ENCODE peak calls at places on chromosomes 2 and 18, in seven cellular contexts. D, P, I, Y, K, G and E are unnamed samples.

GRCh38 chr2:157492189-157492773 is 48.4 kb upstream of the CYTIP start:
- DNase-seq in D (peak), P (peak), I (peak), Y (peak), K (peak), G (peak), E (no peak)

GRCh38 chr2:119004602-119005001 is 62.6 kb downstream of the MARCO start:
- DNase-seq in D (no peak), P (no peak), I (no peak), Y (no peak), K (no peak), G (no peak), E (no peak)

GRCh38 chr18:70280007-70280925 is 8.6 kb upstream of the SOCS6 start:
- DNase-seq in D (no peak), P (no peak), I (peak), Y (no peak), K (no peak), G (no peak), E (no peak)

GRCh38 chr2:119366161-119366648 is 429 bp downstream of the C2orf76 start:
- DNase-seq in D (no peak), P (no peak), I (no peak), Y (no peak), K (no peak), G (no peak), E (no peak)

GRCh38 chr2:9326975-9327374 is 96.4 kb downstream of the ITGB1BP1 start:
- DNase-seq in D (no peak), P (no peak), I (no peak), Y (no peak), K (no peak), G (no peak), E (no peak)

GRCh38 chr2:46340740-46341420 is 43.7 kb downstream of the EPAS1 start:
- DNase-seq in D (no peak), P (no peak), I (no peak), Y (no peak), K (no peak), G (no peak), E (no peak)

GRCh38 chr2:16034151-16034974 is 94.0 kb downstream of the MYCN start:
- DNase-seq in D (no peak), P (peak), I (peak), Y (peak), K (no peak), G (no peak), E (no peak)

GRCh38 chr2:97812916-97813315 is 99.5 kb downstream of the ZAP70 start:
- DNase-seq in D (no peak), P (no peak), I (no peak), Y (no peak), K (no peak), G (no peak), E (no peak)

GRCh38 chr18:7234061-7234460 is 3.2 kb downstream of the LRRC30 start:
- DNase-seq in D (no peak), P (no peak), I (no peak), Y (no peak), K (no peak), G (no peak), E (no peak)

GRCh38 chr2:33511141-33511540 is 34.7 kb downstream of the RASGRP3 start:
- DNase-seq in D (no peak), P (no peak), I (no peak), Y (no peak), K (no peak), G (no peak), E (no peak)

GRCh38 chr2:29074401-29074800 is at the start of gene PCARE:
- DNase-seq in D (no peak), P (no peak), I (no peak), Y (no peak), K (no peak), G (no peak), E (no peak)

GRCh38 chr2:9205963-9206948 is at the start of gene ASAP2:
- DNase-seq in D (peak), P (peak), I (no peak), Y (peak), K (peak), G (peak), E (no peak)

GRCh38 chr2:226423498-226423960 is 376.1 kb downstream of the IRS1 start:
- DNase-seq in D (no peak), P (no peak), I (no peak), Y (no peak), K (no peak), G (peak), E (no peak)

GRCh38 chr2:12741361-12741760 is 24.6 kb downstream of the TRIB2 start:
- DNase-seq in D (no peak), P (no peak), I (no peak), Y (no peak), K (no peak), G (no peak), E (no peak)

GRCh38 chr18:25465152-25465790 is 113.3 kb upstream of the ZNF521 start:
- DNase-seq in D (no peak), P (no peak), I (no peak), Y (no peak), K (no peak), G (no peak), E (no peak)

GRCh38 chr18:8480506-8481328 is 128.5 kb upstream of the RAB12 start:
- DNase-seq in D (peak), P (peak), I (peak), Y (peak), K (no peak), G (no peak), E (no peak)

GRCh38 chr2:127195140-127196074 is 24.7 kb downstream of the CYP27C1 start:
- DNase-seq in D (no peak), P (no peak), I (no peak), Y (no peak), K (no peak), G (no peak), E (no peak)

GRCh38 chr18:8798996-8799395 is 93.6 kb downstream of the MTCL1 start:
- DNase-seq in D (no peak), P (no peak), I (no peak), Y (no peak), K (no peak), G (no peak), E (no peak)

GRCh38 chr2:145200307-145200706 is 680.4 kb upstream of the ZEB2 start:
- DNase-seq in D (no peak), P (no peak), I (no peak), Y (no peak), K (no peak), G (no peak), E (no peak)

DNA sequence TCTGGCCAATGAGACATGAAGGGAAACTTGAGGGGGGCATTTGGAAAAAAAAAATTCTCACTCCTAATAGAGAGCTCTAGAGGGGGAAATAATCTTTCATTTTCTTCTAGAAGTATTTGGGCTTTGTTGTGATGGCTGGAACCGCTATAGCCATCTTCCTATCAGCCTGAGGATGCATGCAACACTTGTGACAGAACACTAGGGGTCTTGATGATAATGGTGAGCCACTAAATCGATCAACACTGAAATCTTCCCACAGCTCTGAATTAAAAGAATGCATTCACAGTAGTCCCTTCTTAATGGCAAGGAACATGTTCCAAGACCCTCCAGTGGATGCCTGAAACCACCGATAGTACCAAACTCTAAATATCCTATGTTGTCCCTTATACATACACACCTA is 325.3 kb downstream of the LNPK start:
- DNase-seq in D (no peak), P (no peak), I (no peak), Y (no peak), K (no peak), G (no peak), E (no peak)
- TF ChIP-seq CTCF in D (no peak), P (peak), I (peak), Y (no peak), K (no peak), G (no peak), E (no peak)

GRCh38 chr18:79962835-79963657 is 1.4 kb upstream of the HSBP1L1 start:
- DNase-seq in D (no peak), P (no peak), I (no peak), Y (no peak), K (no peak), G (peak), E (peak)
- TF ChIP-seq CTCF in D (no peak), P (no peak), I (no peak), Y (no peak), K (no peak), G (peak), E (no peak)

GRCh38 chr2:95289251-95289650 is 7.9 kb upstream of the KCNIP3 start:
- DNase-seq in D (no peak), P (peak), I (no peak), Y (peak), K (no peak), G (no peak), E (no peak)
- TF ChIP-seq CTCF in D (no peak), P (peak), I (peak), Y (no peak), K (no peak), G (no peak), E (no peak)

DNA sequence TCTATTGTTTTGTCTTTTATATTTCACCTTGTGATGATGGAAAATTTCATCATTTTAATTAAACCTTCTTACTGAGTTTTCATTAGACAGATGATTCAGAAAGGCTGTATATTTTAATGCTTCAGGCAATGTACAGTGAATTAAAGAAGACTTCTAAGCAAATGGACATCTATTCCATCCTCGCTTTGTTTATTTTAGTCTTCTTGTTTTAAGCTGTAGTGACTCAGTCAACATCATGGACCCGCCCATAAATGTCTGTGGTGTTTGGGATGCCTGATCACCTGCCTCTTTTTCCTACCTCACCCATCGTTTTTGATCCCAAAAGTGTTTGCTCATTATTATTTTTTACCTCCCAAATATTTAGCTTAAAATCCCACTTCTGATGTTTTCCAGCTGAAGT is 43.1 kb downstream of the KYNU start:
- DNase-seq in D (no peak), P (no peak), I (no peak), Y (no peak), K (no peak), G (no peak), E (no peak)
- TF ChIP-seq CTCF in D (no peak), P (no peak), I (no peak), Y (no peak), K (no peak), G (no peak), E (no peak)

GRCh38 chr2:149595069-149595963 is 7.7 kb upstream of the MMADHC start:
- DNase-seq in D (no peak), P (no peak), I (no peak), Y (no peak), K (no peak), G (no peak), E (no peak)
- TF ChIP-seq CTCF in D (peak), P (no peak), I (peak), Y (no peak), K (no peak), G (no peak), E (no peak)

DNA sequence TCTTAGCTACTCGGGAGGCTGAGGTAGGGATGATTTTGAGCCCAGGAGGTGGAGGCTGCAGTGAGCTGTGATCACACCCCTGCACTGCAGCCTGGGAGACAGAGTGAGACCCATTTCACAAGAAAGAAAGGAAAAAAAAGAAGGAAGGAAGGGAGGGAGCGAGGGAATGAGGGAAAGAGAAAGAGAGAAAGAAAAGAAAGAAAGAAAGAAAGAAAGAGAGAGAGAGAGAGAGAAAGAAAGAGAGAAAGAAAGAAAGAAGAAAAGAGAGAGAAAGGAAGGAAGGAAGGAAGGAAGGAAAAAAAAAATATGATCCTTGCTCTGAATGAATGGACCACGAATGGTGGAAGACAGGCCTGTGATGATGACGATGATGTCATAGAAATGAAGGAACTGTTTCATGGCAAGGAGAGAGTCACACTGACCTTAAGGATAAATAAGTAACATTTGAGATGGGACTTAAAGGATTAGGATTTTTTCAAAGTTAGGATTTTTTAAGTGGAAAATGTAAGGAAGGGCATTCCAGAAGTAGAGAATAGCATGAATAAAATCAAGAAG is 2.2 kb upstream of the GORASP2 start:
- DNase-seq in D (no peak), P (no peak), I (no peak), Y (no peak), K (no peak), G (no peak), E (no peak)
- TF ChIP-seq CTCF in D (no peak), P (no peak), I (no peak), Y (no peak), K (no peak), G (no peak), E (no peak)

GRCh38 chr2:45168731-45169338 is 159.6 kb upstream of the SIX2 start:
- DNase-seq in D (no peak), P (no peak), I (no peak), Y (peak), K (no peak), G (peak), E (no peak)

GRCh38 chr2:45170191-45170975 is 161.1 kb upstream of the SIX2 start:
- DNase-seq in D (no peak), P (no peak), I (no peak), Y (no peak), K (no peak), G (no peak), E (no peak)

GRCh38 chr2:45167885-45168284 is 158.6 kb upstream of the SIX2 start:
- DNase-seq in D (no peak), P (no peak), I (no peak), Y (no peak), K (no peak), G (no peak), E (no peak)

GRCh38 chr2:45170976-45171514 is 161.8 kb upstream of the SIX2 start:
- DNase-seq in D (no peak), P (no peak), I (no peak), Y (no peak), K (no peak), G (no peak), E (no peak)

GRCh38 chr2:45169339-45170190 is 160.3 kb upstream of the SIX2 start:
- DNase-seq in D (peak), P (peak), I (no peak), Y (peak), K (no peak), G (peak), E (no peak)
- TF ChIP-seq CTCF in D (no peak), P (no peak), I (no peak), Y (no peak), K (no peak), G (no peak), E (no peak)

GRCh38 chr2:236119003-236119402 is 49.2 kb downstream of the GBX2 start:
- DNase-seq in D (no peak), P (no peak), I (no peak), Y (no peak), K (no peak), G (no peak), E (no peak)
- TF ChIP-seq CTCF in D (no peak), P (no peak), I (no peak), Y (no peak), K (no peak), G (no peak), E (no peak)

GRCh38 chr2:56464066-56464465 is 280.3 kb downstream of the CCDC85A start:
- DNase-seq in D (no peak), P (no peak), I (no peak), Y (no peak), K (no peak), G (no peak), E (no peak)
- TF ChIP-seq CTCF in D (no peak), P (no peak), I (no peak), Y (no peak), K (no peak), G (no peak), E (no peak)